ENCODE peak calls at places on chromosomes 2 and 18, in seven cellular contexts. One of them, this sample, is unnamed.

GRCh38 chr2:62292190-62292589 is 96.3 kb downstream of the B3GNT2 start:
- DNase-seq in neural progenitor cell: no peak
- DNase-seq in pancreas: peak; percentile 58
- DNase-seq in fibroblast of the aortic adventitia: peak; percentile 67
- DNase-seq in AG09319: no peak
- DNase-seq in RWPE2: no peak
- DNase-seq in cortex of kidney: no peak
- DNase-seq in this sample: no peak

GRCh38 chr2:129375587-129375986 is 603.9 kb upstream of the RAB6C start:
- DNase-seq in cortex of kidney: no peak
- DNase-seq in pancreas: no peak
- DNase-seq in fibroblast of the aortic adventitia: no peak
- DNase-seq in RWPE2: no peak
- DNase-seq in AG09319: no peak
- DNase-seq in neural progenitor cell: no peak
- DNase-seq in this sample: no peak

GRCh38 chr2:152132321-152132720 is 33.5 kb upstream of the CACNB4 start:
- DNase-seq in fibroblast of the aortic adventitia: peak; percentile 51
- DNase-seq in AG09319: peak; percentile 7
- DNase-seq in neural progenitor cell: no peak
- DNase-seq in RWPE2: no peak
- DNase-seq in cortex of kidney: no peak
- DNase-seq in pancreas: no peak
- DNase-seq in this sample: no peak

GRCh38 chr18:13268035-13268700 is 49.6 kb downstream of the LDLRAD4 start:
- DNase-seq in RWPE2: no peak
- DNase-seq in neural progenitor cell: peak; percentile 85
- DNase-seq in AG09319: no peak
- DNase-seq in cortex of kidney: no peak
- DNase-seq in fibroblast of the aortic adventitia: peak; percentile 45
- DNase-seq in pancreas: no peak
- DNase-seq in this sample: no peak

GRCh38 chr2:85997016-85997970 is 108.4 kb downstream of the POLR1A start:
- DNase-seq in neural progenitor cell: no peak
- DNase-seq in pancreas: no peak
- DNase-seq in AG09319: peak; percentile 36
- DNase-seq in fibroblast of the aortic adventitia: peak; percentile 88
- DNase-seq in cortex of kidney: no peak
- DNase-seq in RWPE2: no peak
- DNase-seq in this sample: no peak

GRCh38 chr2:205060269-205060668 is 515.0 kb downstream of the PARD3B start:
- DNase-seq in neural progenitor cell: no peak
- DNase-seq in fibroblast of the aortic adventitia: peak; percentile 31
- DNase-seq in AG09319: peak; percentile 12
- DNase-seq in RWPE2: no peak
- DNase-seq in pancreas: no peak
- DNase-seq in cortex of kidney: no peak
- DNase-seq in this sample: no peak

GRCh38 chr18:6370410-6370809 is 44.3 kb downstream of the L3MBTL4 start:
- DNase-seq in cortex of kidney: no peak
- DNase-seq in RWPE2: no peak
- DNase-seq in pancreas: no peak
- DNase-seq in AG09319: no peak
- DNase-seq in fibroblast of the aortic adventitia: no peak
- DNase-seq in neural progenitor cell: no peak
- DNase-seq in this sample: no peak

GRCh38 chr2:188506843-188507242 is 215.2 kb downstream of the GULP1 start:
- DNase-seq in neural progenitor cell: peak; percentile 11
- DNase-seq in AG09319: no peak
- DNase-seq in pancreas: no peak
- DNase-seq in fibroblast of the aortic adventitia: no peak
- DNase-seq in RWPE2: no peak
- DNase-seq in cortex of kidney: no peak
- DNase-seq in this sample: no peak

GRCh38 chr2:207037813-207038212 is 98.5 kb downstream of the CPO start:
- DNase-seq in AG09319: no peak
- DNase-seq in neural progenitor cell: no peak
- DNase-seq in RWPE2: no peak
- DNase-seq in cortex of kidney: no peak
- DNase-seq in pancreas: no peak
- DNase-seq in fibroblast of the aortic adventitia: no peak
- DNase-seq in this sample: no peak

GRCh38 chr18:57846258-57846657 is 43.1 kb upstream of the ATP8B1 start:
- DNase-seq in RWPE2: no peak
- DNase-seq in pancreas: peak; percentile 48
- DNase-seq in fibroblast of the aortic adventitia: peak; percentile 93
- DNase-seq in cortex of kidney: no peak
- DNase-seq in AG09319: peak; percentile 20
- DNase-seq in neural progenitor cell: no peak
- DNase-seq in this sample: no peak

GRCh38 chr2:110770308-110770695 is 37.9 kb downstream of the ACOXL start:
- DNase-seq in cortex of kidney: no peak
- DNase-seq in neural progenitor cell: peak; percentile 28
- DNase-seq in RWPE2: no peak
- DNase-seq in fibroblast of the aortic adventitia: no peak
- DNase-seq in pancreas: no peak
- DNase-seq in AG09319: no peak
- DNase-seq in this sample: no peak

GRCh38 chr2:25483584-25484266 is 142.0 kb upstream of the DNMT3A start:
- DNase-seq in fibroblast of the aortic adventitia: no peak
- DNase-seq in cortex of kidney: no peak
- DNase-seq in RWPE2: no peak
- DNase-seq in pancreas: no peak
- DNase-seq in AG09319: no peak
- DNase-seq in neural progenitor cell: no peak
- DNase-seq in this sample: no peak

GRCh38 chr2:133733856-133734255 is 165.6 kb upstream of the NCKAP5 start:
- DNase-seq in cortex of kidney: no peak
- DNase-seq in AG09319: no peak
- DNase-seq in pancreas: no peak
- DNase-seq in fibroblast of the aortic adventitia: peak; percentile 38
- DNase-seq in RWPE2: no peak
- DNase-seq in neural progenitor cell: no peak
- DNase-seq in this sample: no peak

GRCh38 chr2:107648781-107649413 is 177.8 kb upstream of the RGPD4 start:
- DNase-seq in cortex of kidney: no peak
- DNase-seq in RWPE2: peak; percentile 38
- DNase-seq in AG09319: no peak
- DNase-seq in fibroblast of the aortic adventitia: no peak
- DNase-seq in pancreas: no peak
- DNase-seq in neural progenitor cell: peak; percentile 4
- DNase-seq in this sample: no peak

GRCh38 chr18:24362757-24363156 is 34.9 kb downstream of the OSBPL1A start:
- DNase-seq in cortex of kidney: no peak
- DNase-seq in fibroblast of the aortic adventitia: no peak
- DNase-seq in pancreas: no peak
- DNase-seq in AG09319: no peak
- DNase-seq in neural progenitor cell: no peak
- DNase-seq in RWPE2: no peak
- DNase-seq in this sample: no peak

GRCh38 chr2:7697052-7697451 is 779.8 kb downstream of the RNF144A start:
- DNase-seq in cortex of kidney: no peak
- DNase-seq in AG09319: no peak
- DNase-seq in fibroblast of the aortic adventitia: no peak
- DNase-seq in pancreas: no peak
- DNase-seq in RWPE2: no peak
- DNase-seq in neural progenitor cell: peak; percentile 5
- DNase-seq in this sample: no peak

GRCh38 chr2:161913865-161914264 is 160.2 kb downstream of the DPP4 start:
- DNase-seq in RWPE2: no peak
- DNase-seq in pancreas: no peak
- DNase-seq in neural progenitor cell: no peak
- DNase-seq in fibroblast of the aortic adventitia: peak; percentile 20
- DNase-seq in AG09319: no peak
- DNase-seq in cortex of kidney: no peak
- DNase-seq in this sample: no peak

GRCh38 chr2:113309655-113310387 is 31.1 kb upstream of the PAX8 start:
- DNase-seq in pancreas: no peak
- DNase-seq in fibroblast of the aortic adventitia: no peak
- DNase-seq in neural progenitor cell: no peak
- DNase-seq in RWPE2: no peak
- DNase-seq in AG09319: no peak
- DNase-seq in cortex of kidney: no peak
- DNase-seq in this sample: no peak

GRCh38 chr2:176650811-176651559 is 381.7 kb downstream of the MTX2 start:
- DNase-seq in RWPE2: no peak
- DNase-seq in cortex of kidney: no peak
- DNase-seq in neural progenitor cell: no peak
- DNase-seq in fibroblast of the aortic adventitia: no peak
- DNase-seq in AG09319: no peak
- DNase-seq in pancreas: no peak
- DNase-seq in this sample: no peak

GRCh38 chr2:105518897-105519296 is 120.0 kb upstream of the FHL2 start:
- DNase-seq in AG09319: no peak
- DNase-seq in cortex of kidney: no peak
- DNase-seq in RWPE2: no peak
- DNase-seq in fibroblast of the aortic adventitia: no peak
- DNase-seq in neural progenitor cell: no peak
- DNase-seq in pancreas: no peak
- DNase-seq in this sample: no peak